ENCODE peak calls at places on chromosomes 13 and 19, in seven cellular contexts. R is IMR-90; N is activated T-helper 1 cell treated with anti-CD3 and anti-CD28 coated beads, Interleukin-12 subunit alpha, Interleukin-12 subunit beta, Interleukin-2, Interleukin-4 antibody, amounts not matched to agents 30 ng/mL and 10 ng/mL and 1 ng/mL, durations not matched to agents 14 hours and 24 hours and 36 hours; V is stimulated activated CD4-positive, alpha-beta T cell treated with anti-CD3 and anti-CD28 coated beads, Interleukin-2, amount 100 ng/mL, for 4 hours; F is neural progenitor cell; A is NCI-H226; K is GM23248. I is an unnamed sample.
A peak's percentile ranks its signal among the peaks of the same experiment; 100 is the strongest.

GRCh38 chr13:37479901-37480300 is 118.7 kb downstream of the POSTN start:
- DNase-seq in R (peak; percentile 23), N (no peak), V (no peak), F (no peak), A (no peak), K (no peak), I (no peak)

GRCh38 chr19:13031917-13032623 is 36.8 kb downstream of the NFIX start:
- DNase-seq in R (peak; percentile 58), N (no peak), V (no peak), F (peak; percentile 81), A (no peak), K (peak; percentile 85), I (no peak)

GRCh38 chr13:105971312-105971711 is 564.1 kb downstream of the EFNB2 start:
- DNase-seq in R (no peak), N (no peak), V (no peak), F (peak; percentile 12), A (no peak), K (no peak), I (no peak)

GRCh38 chr19:13093407-13094284 is 9.0 kb downstream of the LYL1 start:
- DNase-seq in R (peak; percentile 78), N (peak; percentile 63), V (peak; percentile 63), F (peak; percentile 85), A (peak; percentile 58), K (peak; percentile 83), I (peak; percentile 86)

GRCh38 chr13:34833562-34834182 is 108.4 kb upstream of the NBEA start:
- DNase-seq in R (peak; percentile 2), N (no peak), V (no peak), F (peak; percentile 25), A (no peak), K (peak; percentile 52), I (peak; percentile 0)

GRCh38 chr19:38264486-38265212 is at the start of gene SPINT2:
- DNase-seq in R (no peak), N (no peak), V (peak; percentile 21), F (peak; percentile 95), A (no peak), K (peak; percentile 26), I (peak; percentile 60)

GRCh38 chr13:101190337-101190736 is 226.0 kb downstream of the NALCN start:
- DNase-seq in R (no peak), N (no peak), V (no peak), F (no peak), A (no peak), K (no peak), I (no peak)

GRCh38 chr19:14318873-14319272 is 62.4 kb upstream of the ADGRE5 start:
- DNase-seq in R (no peak), N (no peak), V (no peak), F (peak; percentile 36), A (no peak), K (no peak), I (peak; percentile 17)

GRCh38 chr13:97068146-97068545 is 73.9 kb upstream of the OXGR1 start:
- DNase-seq in R (peak; percentile 6), N (no peak), V (no peak), F (no peak), A (no peak), K (no peak), I (no peak)

GRCh38 chr13:108214511-108215383 is 589 bp downstream of the LIG4 start:
- DNase-seq in R (no peak), N (no peak), V (no peak), F (peak; percentile 51), A (no peak), K (peak; percentile 48), I (no peak)

GRCh38 chr19:18867199-18867598 is 28.8 kb downstream of the CERS1 start:
- DNase-seq in R (no peak), N (no peak), V (no peak), F (no peak), A (no peak), K (no peak), I (no peak)

GRCh38 chr13:75749407-75749806 is 113.3 kb downstream of the LMO7 start:
- DNase-seq in R (peak; percentile 47), N (no peak), V (no peak), F (peak; percentile 33), A (no peak), K (peak; percentile 72), I (no peak)

GRCh38 chr13:48161530-48162179 is 66.8 kb upstream of the MED4 start:
- DNase-seq in R (no peak), N (no peak), V (no peak), F (no peak), A (no peak), K (no peak), I (no peak)

GRCh38 chr19:43555185-43555770 is 20.0 kb downstream of the XRCC1 start:
- DNase-seq in R (peak; percentile 66), N (peak; percentile 75), V (peak; percentile 74), F (peak; percentile 82), A (peak; percentile 36), K (peak; percentile 73), I (peak; percentile 80)

GRCh38 chr13:26471807-26472206 is 85.7 kb upstream of the WASF3 start:
- DNase-seq in R (no peak), N (no peak), V (no peak), F (no peak), A (no peak), K (no peak), I (no peak)

GRCh38 chr19:18507021-18507726 is 14.7 kb downstream of the ELL start:
- DNase-seq in R (no peak), N (no peak), V (no peak), F (no peak), A (no peak), K (no peak), I (peak; percentile 28)

GRCh38 chr13:45602183-45602582 is 13.4 kb downstream of the ERICH6B start:
- DNase-seq in R (no peak), N (no peak), V (no peak), F (no peak), A (peak; percentile 51), K (no peak), I (no peak)

GRCh38 chr13:29125934-29126424 is 305.8 kb downstream of the MTUS2 start:
- DNase-seq in R (no peak), N (no peak), V (no peak), F (no peak), A (no peak), K (no peak), I (no peak)

GRCh38 chr19:12987781-12988180 is 7.5 kb upstream of the NFIX start:
- DNase-seq in R (no peak), N (no peak), V (no peak), F (no peak), A (no peak), K (no peak), I (no peak)

GRCh38 chr13:101681834-101682233 is 229.4 kb downstream of the ITGBL1 start:
- DNase-seq in R (peak; percentile 28), N (no peak), V (no peak), F (no peak), A (no peak), K (peak; percentile 41), I (no peak)

GRCh38 chr13:32124743-32125142 is 93.2 kb downstream of the FRY start:
- DNase-seq in R (no peak), N (no peak), V (no peak), F (no peak), A (no peak), K (no peak), I (no peak)

GRCh38 chr19:18636969-18637629 is at the start of gene KLHL26:
- DNase-seq in R (no peak), N (no peak), V (no peak), F (no peak), A (no peak), K (no peak), I (no peak)

GRCh38 chr19:13764101-13764807 is at the start of gene MRI1:
- DNase-seq in R (peak; percentile 60), N (peak; percentile 56), V (peak; percentile 45), F (peak; percentile 65), A (peak; percentile 49), K (peak; percentile 82), I (peak; percentile 75)

GRCh38 chr19:15177269-15178116 is 23.3 kb downstream of the NOTCH3 start:
- DNase-seq in R (peak; percentile 64), N (peak; percentile 74), V (peak; percentile 71), F (peak; percentile 95), A (peak; percentile 29), K (peak; percentile 89), I (peak; percentile 88)

GRCh38 chr19:1469200-1469935 is 9.6 kb downstream of the C19orf25 start:
- DNase-seq in R (no peak), N (no peak), V (no peak), F (peak; percentile 73), A (no peak), K (peak; percentile 59), I (peak; percentile 52)

GRCh38 chr13:52848455-52849190 is at the start of gene PCDH8:
- DNase-seq in R (no peak), N (no peak), V (no peak), F (peak; percentile 96), A (no peak), K (peak; percentile 6), I (peak; percentile 7)

GRCh38 chr19:39514840-39515550 is at the start of gene SELENOV:
- DNase-seq in R (no peak), N (no peak), V (no peak), F (peak; percentile 87), A (no peak), K (no peak), I (peak; percentile 29)

I was measured in activated T-cell treated with anti-CD3 and anti-CD28 coated beads, Interleukin-2, amount 50 U/mL, for 72 hours.